ENCODE peak calls at places on chromosomes 4 and X, in six cellular contexts. R, X, K, I, M and G are unnamed samples.

GRCh38 chrX:155026420-155026726 is 271 bp upstream of the FUNDC2 start:
- DNase-seq in R (no peak), X (no peak), K (no peak), I (no peak), M (no peak), G (no peak)

GRCh38 chr4:10075158-10075863 is 41.3 kb downstream of the WDR1 start:
- DNase-seq in R (no peak), X (no peak), K (no peak), I (no peak), M (no peak), G (no peak)

GRCh38 chrX:50469206-50469605 is 1.4 kb downstream of the DGKK start:
- DNase-seq in R (no peak), X (no peak), K (no peak), I (peak), M (no peak), G (no peak)

GRCh38 chr4:128812360-128812958 is 3.0 kb downstream of the JADE1 start:
- DNase-seq in R (peak), X (peak), K (peak), I (peak), M (no peak), G (peak)

GRCh38 chr4:184313710-184314659 is 96.3 kb upstream of the ENPP6 start:
- DNase-seq in R (no peak), X (no peak), K (peak), I (no peak), M (peak), G (no peak)

GRCh38 chr4:78254893-78255292 is 197.8 kb downstream of the FRAS1 start:
- DNase-seq in R (no peak), X (no peak), K (no peak), I (no peak), M (no peak), G (no peak)

GRCh38 chr4:125801373-125801772 is 486.6 kb downstream of the FAT4 start:
- DNase-seq in R (no peak), X (no peak), K (no peak), I (no peak), M (no peak), G (no peak)

GRCh38 chr4:2817701-2818350 is 24.9 kb downstream of the SH3BP2 start:
- DNase-seq in R (peak), X (no peak), K (peak), I (peak), M (no peak), G (no peak)

GRCh38 chr4:20248155-20248558 is 3.5 kb upstream of the SLIT2 start:
- DNase-seq in R (peak), X (peak), K (no peak), I (peak), M (no peak), G (no peak)

GRCh38 chrX:154396948-154397887 is 959 bp upstream of the RPL10 start:
- DNase-seq in R (no peak), X (peak), K (peak), I (peak), M (no peak), G (peak)

GRCh38 chrX:85084770-85085393 is 81.2 kb downstream of the APOOL start:
- DNase-seq in R (peak), X (peak), K (no peak), I (peak), M (peak), G (peak)

GRCh38 chr4:93317046-93317445 is 511.5 kb upstream of the ATOH1 start:
- DNase-seq in R (no peak), X (no peak), K (no peak), I (no peak), M (no peak), G (no peak)

GRCh38 chrX:133980406-133980805 is 5.0 kb downstream of the GPC3 start:
- DNase-seq in R (no peak), X (no peak), K (no peak), I (no peak), M (no peak), G (no peak)

GRCh38 chr4:176436500-176436973 is 116.8 kb downstream of the SPCS3 start:
- DNase-seq in R (no peak), X (no peak), K (no peak), I (no peak), M (no peak), G (no peak)

GRCh38 chrX:966396-967070 is 245.9 kb downstream of the CRLF2 start:
- DNase-seq in R (no peak), X (no peak), K (no peak), I (no peak), M (no peak), G (no peak)

GRCh38 chrX:93259029-93259428 is 414.3 kb downstream of the NAP1L3 start:
- DNase-seq in R (no peak), X (no peak), K (no peak), I (no peak), M (no peak), G (no peak)

GRCh38 chr4:16032382-16032743 is 51.5 kb downstream of the PROM1 start:
- DNase-seq in R (no peak), X (peak), K (no peak), I (no peak), M (no peak), G (no peak)

GRCh38 chrX:109624641-109625311 is at the start of gene KCNE5:
- DNase-seq in R (no peak), X (no peak), K (peak), I (peak), M (no peak), G (no peak)

GRCh38 chr4:107050525-107051135 is 14.5 kb upstream of the DKK2 start:
- DNase-seq in R (peak), X (peak), K (no peak), I (no peak), M (no peak), G (no peak)

GRCh38 chrX:130523460-130524394 is 121.9 kb downstream of the RBMX2 start:
- DNase-seq in R (no peak), X (no peak), K (peak), I (peak), M (no peak), G (peak)

GRCh38 chrX:153732406-153732805 is 7.8 kb downstream of the ABCD1 start:
- DNase-seq in R (no peak), X (no peak), K (no peak), I (no peak), M (no peak), G (no peak)

GRCh38 chr4:173056708-173057107 is 111.9 kb upstream of the GALNT7 start:
- DNase-seq in R (no peak), X (no peak), K (no peak), I (no peak), M (no peak), G (no peak)

GRCh38 chr4:1170156-1170804 is 2.1 kb downstream of the SPON2 start:
- DNase-seq in R (no peak), X (no peak), K (no peak), I (no peak), M (no peak), G (no peak)

GRCh38 chr4:177499537-177499936 is 57.3 kb upstream of the AGA start:
- DNase-seq in R (no peak), X (no peak), K (no peak), I (no peak), M (no peak), G (no peak)

GRCh38 chrX:70171636-70172035 is 5.6 kb upstream of the DGAT2L6 start:
- DNase-seq in R (no peak), X (no peak), K (no peak), I (no peak), M (no peak), G (no peak)

GRCh38 chr4:137531951-137532868 is at the start of gene PCDH18:
- DNase-seq in R (no peak), X (no peak), K (peak), I (peak), M (peak), G (no peak)

GRCh38 chr4:139617702-139618490 is 47.7 kb upstream of the MGST2 start:
- DNase-seq in R (peak), X (peak), K (no peak), I (no peak), M (no peak), G (no peak)

GRCh38 chr4:22514001-22514400 is 1.9 kb downstream of the ADGRA3 start:
- DNase-seq in R (no peak), X (peak), K (no peak), I (no peak), M (no peak), G (no peak)

GRCh38 chr4:106614446-106614845 is 245.9 kb upstream of the GIMD1 start:
- DNase-seq in R (no peak), X (peak), K (no peak), I (no peak), M (no peak), G (no peak)

GRCh38 chr4:141417387-141417786 is 196.7 kb downstream of the ZNF330 start:
- DNase-seq in R (no peak), X (no peak), K (no peak), I (no peak), M (no peak), G (no peak)

GRCh38 chrX:136353519-136354095 is 52.8 kb downstream of the ADGRG4 start:
- DNase-seq in R (peak), X (no peak), K (no peak), I (no peak), M (no peak), G (no peak)

GRCh38 chrX:74451450-74452198 is 30.3 kb downstream of the SLC16A2 start:
- DNase-seq in R (no peak), X (no peak), K (no peak), I (no peak), M (no peak), G (no peak)

GRCh38 chr4:86493460-86493859 is 100.7 kb upstream of the PTPN13 start:
- DNase-seq in R (no peak), X (no peak), K (no peak), I (no peak), M (no peak), G (no peak)

GRCh38 chr4:86498560-86499166 is 95.5 kb upstream of the PTPN13 start:
- DNase-seq in R (peak), X (peak), K (no peak), I (peak), M (no peak), G (peak)

GRCh38 chr4:86497131-86497530 is 97.0 kb upstream of the PTPN13 start:
- DNase-seq in R (no peak), X (no peak), K (no peak), I (no peak), M (peak), G (no peak)

GRCh38 chr4:86497980-86498379 is 96.1 kb upstream of the PTPN13 start:
- DNase-seq in R (no peak), X (no peak), K (no peak), I (no peak), M (no peak), G (no peak)

DNA sequence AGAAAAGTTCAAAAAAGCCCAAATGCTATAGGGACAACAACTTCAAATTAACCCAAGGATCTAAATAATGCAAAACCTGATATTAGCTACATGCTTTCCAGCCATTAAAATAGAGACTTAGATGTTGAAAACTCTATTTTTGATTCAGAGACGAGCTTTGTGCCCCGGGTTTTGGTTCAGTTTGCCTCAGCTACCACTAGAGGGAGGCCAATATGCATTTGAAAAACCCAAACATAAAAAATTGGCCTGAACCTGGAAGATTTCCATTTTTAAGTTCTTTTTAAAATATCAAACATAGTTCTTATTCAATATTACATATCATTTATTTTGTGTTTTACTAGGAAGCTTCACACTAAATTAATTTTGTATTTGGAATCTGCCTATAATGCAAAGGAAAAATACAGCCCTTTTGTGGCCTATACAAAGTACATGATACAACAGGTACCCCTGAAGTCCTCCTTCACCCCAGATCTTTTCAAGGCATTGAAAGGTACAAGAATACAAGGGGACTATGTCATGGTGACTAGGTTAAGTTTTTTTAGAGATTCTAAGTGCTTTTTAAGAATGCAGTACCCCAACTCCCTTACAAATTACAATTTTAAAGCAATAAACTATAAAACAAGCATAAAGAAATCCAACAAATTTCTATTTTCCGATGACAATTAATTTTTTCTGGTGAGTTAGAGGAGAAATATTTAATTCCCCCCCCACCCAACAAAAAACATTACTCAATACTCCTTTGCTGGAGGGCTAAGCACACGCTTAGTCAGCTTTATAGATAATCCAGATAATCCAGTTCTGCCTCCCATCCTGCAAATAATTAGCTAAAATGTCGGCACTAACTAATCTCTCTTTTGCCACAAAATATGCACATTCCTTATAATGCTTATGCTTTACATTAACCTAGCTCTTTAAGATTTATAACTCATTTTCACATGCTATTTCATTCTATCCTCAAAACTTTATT is 97.7 kb upstream of the PTPN13 start:
- DNase-seq in R (peak), X (no peak), K (no peak), I (peak), M (no peak), G (peak)
- TF ChIP-seq SIN3A in R (no peak), X (no peak), K (no peak), I (no peak), M (no peak), G (no peak)

GRCh38 chr4:98416844-98417243 is 155.7 kb downstream of the RAP1GDS1 start:
- DNase-seq in R (no peak), X (no peak), K (no peak), I (no peak), M (no peak), G (no peak)
- TF ChIP-seq YY1 in R (no peak), X (no peak), K (no peak), I (no peak), M (no peak), G (no peak)

GRCh38 chr4:68176500-68176899 is 46.8 kb upstream of the TMPRSS11F start:
- DNase-seq in R (no peak), X (no peak), K (no peak), I (no peak), M (no peak), G (no peak)

GRCh38 chr4:68184923-68185322 is 55.3 kb upstream of the TMPRSS11F start:
- DNase-seq in R (no peak), X (no peak), K (no peak), I (no peak), M (no peak), G (no peak)

GRCh38 chr4:68182382-68182820 is 52.7 kb upstream of the TMPRSS11F start:
- DNase-seq in R (no peak), X (no peak), K (peak), I (no peak), M (no peak), G (no peak)

GRCh38 chr4:68176904-68177303 is 47.2 kb upstream of the TMPRSS11F start:
- DNase-seq in R (no peak), X (no peak), K (no peak), I (no peak), M (no peak), G (no peak)

DNA sequence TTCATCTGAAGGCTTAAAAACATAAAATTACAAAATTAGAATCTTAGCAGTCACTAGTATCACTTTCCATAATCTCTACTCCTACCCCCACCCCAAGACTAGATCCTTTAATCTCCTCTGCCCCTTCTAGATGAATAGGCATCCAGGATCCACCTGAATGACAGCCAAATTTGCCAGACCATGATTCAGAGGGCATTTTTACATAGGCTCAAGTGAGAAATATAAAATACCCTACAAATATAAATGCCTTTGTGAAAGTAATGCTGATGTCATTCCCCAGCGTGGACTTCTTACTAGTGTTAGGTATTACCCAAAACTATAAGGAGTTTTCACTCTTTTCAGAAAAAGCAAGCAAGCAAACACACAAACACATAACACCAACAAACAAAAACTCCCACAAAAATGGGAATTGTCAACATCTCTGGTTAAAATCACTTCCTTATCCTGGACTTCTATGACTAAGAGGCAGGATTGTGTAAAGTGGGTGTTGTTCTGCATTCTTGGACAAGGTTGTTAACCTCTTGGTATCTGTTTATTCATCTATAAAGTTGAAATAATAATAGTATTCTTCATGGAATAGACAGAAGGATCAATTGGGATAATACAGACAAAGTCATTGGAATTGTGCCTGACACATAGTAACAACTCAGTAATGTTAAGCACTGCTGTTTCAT is 51.3 kb upstream of the TMPRSS11F start:
- DNase-seq in R (no peak), X (no peak), K (no peak), I (no peak), M (no peak), G (no peak)
- TF ChIP-seq JUND in R (no peak), X (no peak), K (no peak), I (no peak), M (no peak), G (no peak)

GRCh38 chr4:95250544-95251137 is 298.1 kb downstream of the UNC5C start:
- DNase-seq in R (no peak), X (no peak), K (no peak), I (no peak), M (no peak), G (no peak)
- TF ChIP-seq SIN3A in R (no peak), X (no peak), K (no peak), I (no peak), M (no peak), G (no peak)

GRCh38 chrX:22987452-22987851 is 12.3 kb upstream of the DDX53 start:
- DNase-seq in R (no peak), X (no peak), K (no peak), I (no peak), M (no peak), G (no peak)
- TF ChIP-seq YY1 in R (no peak), X (no peak), K (no peak), I (no peak), M (no peak), G (no peak)

DNA sequence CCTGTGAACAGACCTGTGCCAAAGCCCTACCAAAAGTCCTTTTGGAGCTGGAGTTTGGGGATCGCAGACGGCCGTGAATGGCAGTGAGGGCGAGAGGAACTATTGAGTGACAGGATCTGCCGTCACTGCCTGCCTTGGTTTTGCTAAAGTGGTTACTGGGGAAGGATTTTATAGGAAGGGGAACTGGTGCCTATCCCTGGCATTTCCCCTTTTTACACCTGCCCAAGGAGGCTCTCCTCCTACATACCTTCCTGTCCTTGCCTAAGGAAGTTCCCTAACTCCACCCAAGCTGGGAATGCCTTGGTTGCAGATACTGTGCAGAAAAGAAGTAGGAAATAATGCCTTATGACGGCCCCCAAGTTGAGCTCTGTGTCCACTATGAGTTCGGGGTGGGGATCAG is 14.5 kb downstream of the LONRF3 start:
- DNase-seq in R (no peak), X (no peak), K (no peak), I (no peak), M (no peak), G (no peak)
- TF ChIP-seq JUND in R (no peak), X (no peak), K (no peak), I (no peak), M (no peak), G (no peak)